ENCODE peak calls at places on chromosomes 4 and X, in seven cellular contexts. One of them, this sample, is unnamed.
A peak's percentile ranks its signal among the peaks of the same experiment; 100 is the strongest.

GRCh38 chr4:10296730-10297129 is 160.5 kb downstream of the ZNF518B start:
- DNase-seq in foreskin melanocyte: peak; percentile 100
- DNase-seq in mammary epithelial cell: peak; percentile 71
- DNase-seq in GM03348: peak; percentile 22
- DNase-seq in GM12891: no peak
- DNase-seq in naive thymus-derived CD8-positive, alpha-beta T cell: no peak
- DNase-seq in left ventricle myocardium inferior: no peak
- DNase-seq in this sample: no peak

GRCh38 chr4:56681158-56681848 is at the start of gene HOPX:
- DNase-seq in foreskin melanocyte: no peak
- DNase-seq in mammary epithelial cell: peak; percentile 72
- DNase-seq in GM03348: no peak
- DNase-seq in GM12891: peak; percentile 20
- DNase-seq in naive thymus-derived CD8-positive, alpha-beta T cell: peak; percentile 58
- DNase-seq in left ventricle myocardium inferior: peak; percentile 19
- DNase-seq in this sample: peak; percentile 57

GRCh38 chr4:7034262-7035081 is 8.7 kb upstream of the TADA2B start:
- DNase-seq in foreskin melanocyte: no peak
- DNase-seq in mammary epithelial cell: peak; percentile 9
- DNase-seq in GM03348: peak; percentile 55
- DNase-seq in GM12891: no peak
- DNase-seq in naive thymus-derived CD8-positive, alpha-beta T cell: no peak
- DNase-seq in left ventricle myocardium inferior: no peak
- DNase-seq in this sample: no peak

GRCh38 chr4:173860079-173860478 is 330.1 kb upstream of the HAND2 start:
- DNase-seq in foreskin melanocyte: no peak
- DNase-seq in mammary epithelial cell: no peak
- DNase-seq in GM03348: no peak
- DNase-seq in GM12891: no peak
- DNase-seq in naive thymus-derived CD8-positive, alpha-beta T cell: no peak
- DNase-seq in left ventricle myocardium inferior: no peak
- DNase-seq in this sample: no peak

GRCh38 chr4:78609580-78609979 is 58.0 kb downstream of the ANXA3 start:
- DNase-seq in foreskin melanocyte: no peak
- DNase-seq in mammary epithelial cell: no peak
- DNase-seq in GM03348: no peak
- DNase-seq in GM12891: no peak
- DNase-seq in naive thymus-derived CD8-positive, alpha-beta T cell: no peak
- DNase-seq in left ventricle myocardium inferior: no peak
- DNase-seq in this sample: no peak

GRCh38 chr4:162782778-162783507 is 383.7 kb downstream of the NAF1 start:
- DNase-seq in foreskin melanocyte: peak; percentile 79
- DNase-seq in mammary epithelial cell: no peak
- DNase-seq in GM03348: no peak
- DNase-seq in GM12891: no peak
- DNase-seq in naive thymus-derived CD8-positive, alpha-beta T cell: no peak
- DNase-seq in left ventricle myocardium inferior: no peak
- DNase-seq in this sample: no peak

GRCh38 chrX:7941390-7942042 is 14.3 kb upstream of the PNPLA4 start:
- DNase-seq in foreskin melanocyte: no peak
- DNase-seq in mammary epithelial cell: peak; percentile 9
- DNase-seq in GM03348: peak; percentile 2
- DNase-seq in GM12891: no peak
- DNase-seq in naive thymus-derived CD8-positive, alpha-beta T cell: peak; percentile 7
- DNase-seq in left ventricle myocardium inferior: no peak
- DNase-seq in this sample: no peak

GRCh38 chr4:47368211-47368610 is 95.3 kb downstream of the COMMD8 start:
- DNase-seq in foreskin melanocyte: no peak
- DNase-seq in mammary epithelial cell: no peak
- DNase-seq in GM03348: no peak
- DNase-seq in GM12891: no peak
- DNase-seq in naive thymus-derived CD8-positive, alpha-beta T cell: no peak
- DNase-seq in left ventricle myocardium inferior: no peak
- DNase-seq in this sample: no peak